ENCODE peak calls at places on chromosomes 3 and 15, in eight cellular contexts. One of them, this sample, is unnamed.

GRCh38 chr15:34241376-34242350 is 16.8 kb downstream of the EMC4 start:
- DNase-seq in ovary: no peak
- DNase-seq in tibial nerve: peak
- DNase-seq in GM12878: no peak
- DNase-seq in IMR-90: peak
- DNase-seq in suprapubic skin: no peak
- DNase-seq in esophagus muscularis mucosa: no peak
- DNase-seq in H1: no peak
- DNase-seq in this sample: no peak

GRCh38 chr3:84444726-84445521 is 513.9 kb upstream of the CADM2 start:
- DNase-seq in ovary: no peak
- DNase-seq in tibial nerve: no peak
- DNase-seq in GM12878: no peak
- DNase-seq in IMR-90: no peak
- DNase-seq in suprapubic skin: no peak
- DNase-seq in esophagus muscularis mucosa: no peak
- DNase-seq in H1: no peak
- DNase-seq in this sample: no peak

GRCh38 chr15:55846108-55846707 is 103.3 kb upstream of the PRTG start:
- DNase-seq in ovary: peak
- DNase-seq in tibial nerve: peak
- DNase-seq in GM12878: peak
- DNase-seq in IMR-90: peak
- DNase-seq in suprapubic skin: no peak
- DNase-seq in esophagus muscularis mucosa: no peak
- DNase-seq in H1: peak
- DNase-seq in this sample: no peak

GRCh38 chr3:11465744-11466611 is 177.7 kb downstream of the VGLL4 start:
- DNase-seq in ovary: no peak
- DNase-seq in tibial nerve: peak
- DNase-seq in GM12878: no peak
- DNase-seq in IMR-90: peak
- DNase-seq in suprapubic skin: no peak
- DNase-seq in esophagus muscularis mucosa: no peak
- DNase-seq in H1: no peak
- DNase-seq in this sample: no peak

GRCh38 chr15:41476416-41477048 is 17.1 kb upstream of the ITPKA start:
- DNase-seq in ovary: no peak
- DNase-seq in tibial nerve: no peak
- DNase-seq in GM12878: no peak
- DNase-seq in IMR-90: peak
- DNase-seq in suprapubic skin: no peak
- DNase-seq in esophagus muscularis mucosa: no peak
- DNase-seq in H1: no peak
- DNase-seq in this sample: no peak

GRCh38 chr3:32700244-32700643 is 15.3 kb downstream of the CNOT10 start:
- DNase-seq in ovary: no peak
- DNase-seq in tibial nerve: no peak
- DNase-seq in GM12878: no peak
- DNase-seq in IMR-90: no peak
- DNase-seq in suprapubic skin: no peak
- DNase-seq in esophagus muscularis mucosa: no peak
- DNase-seq in H1: no peak
- DNase-seq in this sample: no peak

GRCh38 chr3:95721938-95722337 is 1092.5 kb upstream of the EPHA6 start:
- DNase-seq in ovary: no peak
- DNase-seq in tibial nerve: no peak
- DNase-seq in GM12878: no peak
- DNase-seq in IMR-90: no peak
- DNase-seq in suprapubic skin: no peak
- DNase-seq in esophagus muscularis mucosa: no peak
- DNase-seq in H1: no peak
- DNase-seq in this sample: no peak

GRCh38 chr3:124526601-124527000 is 203.7 kb upstream of the UMPS start:
- DNase-seq in ovary: no peak
- DNase-seq in tibial nerve: no peak
- DNase-seq in GM12878: no peak
- DNase-seq in IMR-90: no peak
- DNase-seq in suprapubic skin: no peak
- DNase-seq in esophagus muscularis mucosa: no peak
- DNase-seq in H1: no peak
- DNase-seq in this sample: no peak

GRCh38 chr3:85821130-85821756 is 862.5 kb downstream of the CADM2 start:
- DNase-seq in ovary: no peak
- DNase-seq in tibial nerve: no peak
- DNase-seq in GM12878: no peak
- DNase-seq in IMR-90: no peak
- DNase-seq in suprapubic skin: no peak
- DNase-seq in esophagus muscularis mucosa: no peak
- DNase-seq in H1: peak
- DNase-seq in this sample: no peak

GRCh38 chr15:59369597-59369996 is 3.1 kb downstream of the MYO1E start:
- DNase-seq in ovary: no peak
- DNase-seq in tibial nerve: no peak
- DNase-seq in GM12878: peak
- DNase-seq in IMR-90: no peak
- DNase-seq in suprapubic skin: no peak
- DNase-seq in esophagus muscularis mucosa: no peak
- DNase-seq in H1: no peak
- DNase-seq in this sample: no peak

GRCh38 chr15:59373215-59373614 is 544 bp upstream of the MYO1E start:
- DNase-seq in ovary: no peak
- DNase-seq in tibial nerve: no peak
- DNase-seq in GM12878: no peak
- DNase-seq in IMR-90: no peak
- DNase-seq in suprapubic skin: no peak
- DNase-seq in esophagus muscularis mucosa: no peak
- DNase-seq in H1: no peak
- DNase-seq in this sample: no peak

GRCh38 chr15:59376735-59377134 is 4.1 kb upstream of the MYO1E start:
- DNase-seq in ovary: no peak
- DNase-seq in tibial nerve: no peak
- DNase-seq in GM12878: no peak
- DNase-seq in IMR-90: no peak
- DNase-seq in suprapubic skin: no peak
- DNase-seq in esophagus muscularis mucosa: no peak
- DNase-seq in H1: no peak
- DNase-seq in this sample: no peak

GRCh38 chr15:59371458-59372351 is 966 bp downstream of the MYO1E start:
- DNase-seq in ovary: peak
- DNase-seq in tibial nerve: peak
- DNase-seq in GM12878: no peak
- DNase-seq in IMR-90: no peak
- DNase-seq in suprapubic skin: no peak
- DNase-seq in esophagus muscularis mucosa: no peak
- DNase-seq in H1: peak
- DNase-seq in this sample: no peak

GRCh38 chr15:59372352-59373211 is at the start of gene MYO1E:
- DNase-seq in ovary: peak
- DNase-seq in tibial nerve: peak
- DNase-seq in GM12878: peak
- DNase-seq in IMR-90: peak
- DNase-seq in suprapubic skin: peak
- DNase-seq in esophagus muscularis mucosa: peak
- DNase-seq in H1: peak
- DNase-seq in this sample: no peak
- TF ChIP-seq POLR2A in ovary: peak
- TF ChIP-seq POLR2A in tibial nerve: peak
- TF ChIP-seq POLR2A in GM12878: peak
- TF ChIP-seq POLR2A in IMR-90: peak
- TF ChIP-seq POLR2A in suprapubic skin: no peak
- TF ChIP-seq POLR2A in esophagus muscularis mucosa: no peak
- TF ChIP-seq POLR2A in H1: peak
- TF ChIP-seq POLR2A in this sample: peak

DNA sequence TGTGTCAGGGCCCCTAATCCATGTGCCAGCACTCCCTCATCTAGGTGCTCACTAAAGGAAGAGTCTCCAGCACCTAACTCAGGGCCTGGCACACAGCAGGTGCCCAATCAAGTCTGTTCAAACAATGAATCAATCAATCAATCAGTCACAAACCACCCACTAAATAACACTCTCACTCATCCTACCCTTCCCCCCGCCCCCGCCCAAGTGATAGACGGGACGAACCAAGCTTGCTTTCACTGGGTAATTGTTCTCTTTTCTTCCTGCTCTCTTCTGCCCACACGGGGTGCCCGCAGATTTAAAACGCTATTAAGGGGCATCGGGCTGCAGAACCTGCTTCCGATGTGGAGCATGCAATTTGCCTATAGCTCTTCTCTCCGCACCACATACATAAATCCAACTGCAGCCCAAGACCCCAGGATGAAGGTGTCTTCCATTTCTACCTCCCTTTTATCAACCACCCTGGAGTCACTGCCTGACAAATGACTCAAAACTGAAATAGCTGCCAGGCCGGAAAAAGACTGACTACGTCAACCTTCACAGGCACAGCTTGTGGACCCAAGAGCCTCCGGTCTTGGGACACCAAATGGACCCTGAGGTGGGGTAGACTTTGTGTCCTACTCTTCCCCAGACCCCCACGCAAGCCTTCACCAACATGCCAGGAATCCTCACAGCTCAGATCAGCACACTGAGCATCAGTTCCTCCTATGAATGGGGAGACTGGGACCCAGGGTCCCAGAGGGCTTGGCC is 1.7 kb downstream of the KLHL25 start:
- DNase-seq in ovary: no peak
- DNase-seq in tibial nerve: no peak
- DNase-seq in GM12878: no peak
- DNase-seq in IMR-90: no peak
- DNase-seq in suprapubic skin: no peak
- DNase-seq in esophagus muscularis mucosa: no peak
- DNase-seq in H1: no peak
- DNase-seq in this sample: no peak
- H3K27ac ChIP-seq in ovary: no peak
- H3K27ac ChIP-seq in tibial nerve: no peak
- H3K27ac ChIP-seq in GM12878: no peak
- H3K27ac ChIP-seq in IMR-90: no peak
- H3K27ac ChIP-seq in suprapubic skin: no peak
- H3K27ac ChIP-seq in esophagus muscularis mucosa: peak
- H3K27ac ChIP-seq in H1: no peak
- H3K27ac ChIP-seq in this sample: peak

DNA sequence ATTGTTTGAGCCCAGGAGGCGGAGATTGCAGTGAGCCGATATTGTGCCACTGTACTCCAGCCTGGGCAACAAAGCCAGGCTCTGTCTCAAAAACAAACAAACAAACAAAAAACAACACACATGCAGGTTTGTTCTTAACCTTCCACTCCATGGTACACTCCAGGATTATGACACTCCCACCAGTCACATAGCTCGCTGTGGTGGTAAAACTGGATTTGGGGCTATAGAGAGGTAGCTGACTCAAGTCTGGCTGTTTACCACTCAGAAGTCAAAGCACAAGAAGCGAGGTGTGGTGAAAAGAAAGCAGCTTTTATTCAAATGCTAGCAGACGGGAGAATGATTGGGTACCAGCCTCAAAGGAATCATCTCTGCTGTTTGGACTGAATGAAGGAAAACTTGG is 49.0 kb upstream of the SIAH2 start:
- DNase-seq in ovary: no peak
- DNase-seq in tibial nerve: no peak
- DNase-seq in GM12878: no peak
- DNase-seq in IMR-90: no peak
- DNase-seq in suprapubic skin: no peak
- DNase-seq in esophagus muscularis mucosa: peak
- DNase-seq in H1: no peak
- DNase-seq in this sample: no peak
- TF ChIP-seq POLR2A in ovary: no peak
- TF ChIP-seq POLR2A in tibial nerve: no peak
- TF ChIP-seq POLR2A in GM12878: no peak
- TF ChIP-seq POLR2A in IMR-90: no peak
- TF ChIP-seq POLR2A in suprapubic skin: no peak
- TF ChIP-seq POLR2A in esophagus muscularis mucosa: no peak
- TF ChIP-seq POLR2A in H1: no peak
- TF ChIP-seq POLR2A in this sample: no peak

GRCh38 chr3:42456211-42456610 is 45.8 kb upstream of the LYZL4 start:
- DNase-seq in ovary: no peak
- DNase-seq in tibial nerve: no peak
- DNase-seq in GM12878: no peak
- DNase-seq in IMR-90: no peak
- DNase-seq in suprapubic skin: no peak
- DNase-seq in esophagus muscularis mucosa: peak
- DNase-seq in H1: no peak
- DNase-seq in this sample: no peak

GRCh38 chr3:42450567-42450966 is 40.2 kb upstream of the LYZL4 start:
- DNase-seq in ovary: no peak
- DNase-seq in tibial nerve: no peak
- DNase-seq in GM12878: no peak
- DNase-seq in IMR-90: no peak
- DNase-seq in suprapubic skin: no peak
- DNase-seq in esophagus muscularis mucosa: no peak
- DNase-seq in H1: no peak
- DNase-seq in this sample: no peak

GRCh38 chr3:42451116-42451515 is 40.7 kb upstream of the LYZL4 start:
- DNase-seq in ovary: no peak
- DNase-seq in tibial nerve: no peak
- DNase-seq in GM12878: no peak
- DNase-seq in IMR-90: no peak
- DNase-seq in suprapubic skin: no peak
- DNase-seq in esophagus muscularis mucosa: no peak
- DNase-seq in H1: no peak
- DNase-seq in this sample: no peak

GRCh38 chr3:42447481-42447880 is 37.1 kb upstream of the LYZL4 start:
- DNase-seq in ovary: no peak
- DNase-seq in tibial nerve: no peak
- DNase-seq in GM12878: no peak
- DNase-seq in IMR-90: no peak
- DNase-seq in suprapubic skin: no peak
- DNase-seq in esophagus muscularis mucosa: peak
- DNase-seq in H1: no peak
- DNase-seq in this sample: no peak

DNA sequence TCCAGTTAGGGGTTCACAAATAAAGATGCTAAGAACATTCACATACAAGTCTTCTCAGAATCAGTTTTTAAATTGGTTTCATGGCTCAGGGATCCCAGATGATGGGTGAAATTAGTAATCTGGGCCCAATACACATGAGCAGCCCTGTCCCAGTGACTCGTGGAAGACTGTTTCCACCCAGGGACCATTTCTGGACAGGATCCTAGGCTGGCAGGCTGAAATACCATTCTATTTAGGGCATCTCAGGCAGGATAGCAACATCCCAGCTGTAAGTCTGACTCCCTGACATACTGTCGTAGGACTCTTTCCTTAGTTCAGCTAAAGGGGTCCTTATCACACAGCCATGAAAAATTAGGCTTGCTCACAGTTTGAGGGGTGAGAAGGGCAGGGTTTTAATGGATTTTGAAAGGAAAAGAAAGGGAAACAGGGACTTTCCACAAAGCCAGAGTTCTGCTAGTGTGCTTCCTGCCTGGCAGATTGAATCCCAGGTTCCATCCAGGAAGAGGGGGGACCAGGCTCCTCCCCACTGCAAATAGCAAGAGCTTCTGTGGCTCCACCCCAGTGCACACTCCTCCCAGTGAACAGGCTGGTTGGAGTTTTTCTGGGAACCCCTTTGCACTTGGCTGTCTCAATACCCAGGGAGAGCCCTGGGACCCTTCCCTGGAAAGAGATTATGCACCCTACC is 41.3 kb upstream of the LYZL4 start:
- DNase-seq in ovary: no peak
- DNase-seq in tibial nerve: no peak
- DNase-seq in GM12878: no peak
- DNase-seq in IMR-90: no peak
- DNase-seq in suprapubic skin: no peak
- DNase-seq in esophagus muscularis mucosa: no peak
- DNase-seq in H1: no peak
- DNase-seq in this sample: no peak
- H3K27ac ChIP-seq in ovary: no peak
- H3K27ac ChIP-seq in tibial nerve: no peak
- H3K27ac ChIP-seq in GM12878: no peak
- H3K27ac ChIP-seq in IMR-90: no peak
- H3K27ac ChIP-seq in suprapubic skin: no peak
- H3K27ac ChIP-seq in esophagus muscularis mucosa: peak
- H3K27ac ChIP-seq in H1: no peak
- H3K27ac ChIP-seq in this sample: no peak